ENCODE peak calls at places on chromosomes 2 and 18, in ten cellular contexts. T is testis, P is cardiac muscle cell, A is bronchial epithelial cell, V is transverse colon, X is AG09309, L is brain microvascular endothelial cell, F is upper lobe of right lung, Z is neural progenitor cell, C is HFF-Myc. Y is an unnamed sample.

GRCh38 chr18:68034293-68034692 is 517.8 kb upstream of the DSEL start:
- DNase-seq in A (no peak), X (no peak), C (peak; percentile 11), P (peak; percentile 10), F (no peak), V (no peak), L (no peak), Z (no peak), T (no peak), Y (no peak)

GRCh38 chr2:75466708-75467311 is 93.9 kb downstream of the EVA1A start:
- DNase-seq in A (peak; percentile 46), C (no peak), T (peak; percentile 61), X (no peak), L (peak; percentile 17), Z (peak; percentile 65), P (peak; percentile 32), F (no peak), V (peak; percentile 9), Y (peak; percentile 38)

GRCh38 chr2:160087854-160088745 is 25.7 kb upstream of the PLA2R1 start:
- DNase-seq in L (no peak), T (no peak), V (no peak), C (no peak), Z (peak; percentile 20), X (no peak), P (peak; percentile 30), F (no peak), A (no peak), Y (no peak)

GRCh38 chr18:34028341-34028740 is 196.4 kb downstream of the NOL4 start:
- DNase-seq in P (no peak), V (peak; percentile 60), T (no peak), Z (no peak), X (no peak), F (no peak), C (no peak), L (no peak), A (no peak), Y (peak; percentile 91)

GRCh38 chr2:210630904-210631560 is 74.6 kb downstream of the CPS1 start:
- DNase-seq in X (no peak), P (no peak), Z (peak; percentile 19), F (no peak), C (no peak), V (no peak), L (no peak), A (no peak), T (no peak), Y (no peak)

GRCh38 chr2:138071720-138072719 is 107.7 kb downstream of the HNMT start:
- DNase-seq in F (no peak), Z (peak; percentile 80), A (peak; percentile 100), P (peak; percentile 16), X (no peak), V (no peak), C (no peak), L (no peak), T (no peak), Y (no peak)

GRCh38 chr2:219619235-219619634 is 8.2 kb upstream of the SLC4A3 start:
- DNase-seq in A (no peak), V (no peak), T (no peak), X (no peak), P (peak; percentile 16), F (no peak), L (no peak), C (no peak), Z (peak; percentile 57), Y (no peak)

GRCh38 chr2:130381619-130382018 is 25.8 kb downstream of the PTPN18 start:
- DNase-seq in V (no peak), L (no peak), T (no peak), A (no peak), X (no peak), F (no peak), Z (no peak), C (no peak), P (no peak), Y (no peak)

GRCh38 chr2:73089270-73090030 is 17.9 kb upstream of the SFXN5 start:
- DNase-seq in L (peak; percentile 99), F (no peak), V (no peak), Z (no peak), T (no peak), P (peak; percentile 96), C (peak; percentile 75), X (peak; percentile 97), A (peak; percentile 99), Y (peak; percentile 96)

DNA sequence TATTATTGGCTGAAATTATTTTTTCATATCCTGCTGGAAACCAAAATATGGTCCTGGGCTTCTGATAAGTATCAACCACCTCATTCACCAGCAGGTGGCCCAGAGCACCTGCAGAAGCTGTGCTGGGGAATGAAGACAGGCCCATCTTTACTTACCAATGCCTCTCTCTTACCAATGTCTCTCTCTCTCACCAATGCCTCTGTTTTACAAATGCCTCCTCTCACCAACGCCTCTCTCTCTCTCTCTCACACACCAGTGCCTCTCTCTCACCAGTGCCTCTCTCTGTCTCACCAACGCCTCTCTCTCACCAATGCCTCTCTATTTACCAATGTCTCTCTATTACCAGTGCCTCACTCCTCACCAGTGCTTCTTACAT is 2.3 kb upstream of the MAL start:
- DNase-seq in C (no peak), A (no peak), P (no peak), V (no peak), X (no peak), Z (no peak), F (no peak), T (no peak), L (no peak), Y (no peak)
- TF ChIP-seq CTCF in C (no peak), A (peak; percentile 37), P (no peak), V (no peak), X (no peak), Z (no peak), F (peak; percentile 19), T (no peak), L (no peak), Y (peak; percentile 5)

GRCh38 chr2:17536416-17536815 is 4.1 kb upstream of the VSNL1 start:
- DNase-seq in Z (no peak), P (no peak), V (no peak), A (peak; percentile 72), F (no peak), C (no peak), T (no peak), L (no peak), X (no peak), Y (no peak)

GRCh38 chr2:17539993-17540812 is at the start of gene VSNL1:
- DNase-seq in F (peak; percentile 80), T (peak; percentile 76), P (peak; percentile 85), A (peak; percentile 86), L (peak; percentile 80), C (no peak), V (peak; percentile 86), X (no peak), Z (peak; percentile 98), Y (peak; percentile 93)

GRCh38 chr2:17539596-17539992 is 902 bp upstream of the VSNL1 start:
- DNase-seq in L (no peak), A (peak; percentile 77), X (no peak), F (no peak), V (peak; percentile 63), Z (peak; percentile 50), P (peak; percentile 33), T (no peak), C (no peak), Y (no peak)

GRCh38 chr2:17538844-17539554 is 1.5 kb upstream of the VSNL1 start:
- DNase-seq in A (peak; percentile 87), L (peak; percentile 49), X (no peak), P (peak; percentile 66), Z (peak; percentile 87), C (no peak), V (peak; percentile 80), F (peak; percentile 85), T (peak; percentile 65), Y (no peak)

GRCh38 chr2:17538022-17538843 is 2.3 kb upstream of the VSNL1 start:
- DNase-seq in T (peak; percentile 49), F (no peak), A (peak; percentile 53), L (peak; percentile 35), P (peak; percentile 30), C (no peak), V (peak; percentile 30), Z (peak; percentile 67), X (no peak), Y (no peak)
- H3K4me3 ChIP-seq in T (peak overlapping the region; percentile 40), F (peak overlapping the region; percentile 34), A (peak overlapping the region; percentile 70), L (peak overlapping the region; percentile 77), P (peak overlapping the region; percentile 38), C (peak overlapping the region; percentile 29), V (peak overlapping the region; percentile 52), Z (peak overlapping the region; percentile 77), X (peak overlapping the region; percentile 69), Y (peak overlapping the region; percentile 64)

DNA sequence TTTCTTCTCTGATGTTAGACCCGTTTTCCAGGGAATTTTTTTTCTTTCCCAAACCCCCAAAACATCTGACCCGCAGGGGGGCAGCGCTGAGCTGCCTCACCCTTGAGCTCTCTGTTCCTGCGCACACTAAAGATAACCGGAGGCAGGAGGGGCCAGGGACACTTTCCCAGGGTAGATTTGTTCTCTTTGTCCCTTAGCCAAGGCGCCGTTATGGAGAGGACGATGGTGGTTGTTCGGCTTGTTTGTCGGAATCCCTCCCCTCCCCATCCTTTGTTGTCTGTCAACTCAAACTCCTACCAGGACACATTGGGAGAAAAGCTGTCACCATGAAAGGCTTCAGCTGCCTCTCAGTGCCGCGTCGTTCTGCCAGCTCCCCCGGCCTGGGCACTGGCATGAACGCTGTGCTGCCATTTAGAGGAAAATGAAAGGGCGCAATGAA is 62.3 kb downstream of the RND3 start:
- DNase-seq in A (no peak), L (no peak), T (no peak), X (no peak), V (no peak), Z (peak; percentile 72), P (peak; percentile 40), C (no peak), F (no peak), Y (no peak)
- TF ChIP-seq CTCF in A (peak; percentile 20), L (peak; percentile 57), T (no peak), X (no peak), V (no peak), Z (peak; percentile 39), P (peak; percentile 47), C (peak; percentile 23), F (peak; percentile 20), Y (peak; percentile 46)

GRCh38 chr2:234840336-234840735 is 111.5 kb upstream of the SH3BP4 start:
- DNase-seq in A (peak; percentile 82), V (peak; percentile 9), F (no peak), C (peak; percentile 97), L (peak; percentile 97), X (peak; percentile 76), Z (peak; percentile 30), T (peak; percentile 84), P (peak; percentile 97), Y (peak; percentile 98)
- H3K4me3 ChIP-seq in A (no peak overlapping the region), V (no peak overlapping the region), F (no peak overlapping the region), C (no peak overlapping the region), L (no peak overlapping the region), X (no peak overlapping the region), Z (no peak overlapping the region), T (no peak overlapping the region), P (no peak overlapping the region), Y (no peak overlapping the region)